ENCODE peak calls at places on chromosomes 3 and 15, in eight cellular contexts. U is breast epithelium, P is lower lobe of right lung, H is H9, M is prostate gland, L is spleen, K is A549, F is colonic mucosa. Z is an unnamed sample.

GRCh38 chr3:43096761-43097160 is 9.1 kb downstream of the POMGNT2 start:
- DNase-seq in P (no peak), K (no peak), F (no peak), H (no peak), L (no peak), M (no peak), U (no peak), Z (no peak)

GRCh38 chr15:99989095-99989494 is 255.9 kb upstream of the LYSMD4 start:
- DNase-seq in F (no peak), P (no peak), U (no peak), L (peak), K (no peak), H (no peak), M (no peak), Z (no peak)

GRCh38 chr3:195030791-195031321 is 240.1 kb downstream of the XXYLT1 start:
- DNase-seq in U (no peak), P (no peak), F (no peak), H (no peak), L (no peak), M (peak), K (peak), Z (peak)

GRCh38 chr3:70224337-70224736 is 88.1 kb downstream of the MDFIC2 start:
- DNase-seq in L (no peak), P (no peak), H (no peak), F (no peak), K (no peak), M (no peak), U (no peak), Z (no peak)

GRCh38 chr15:91258436-91258779 is 158.4 kb downstream of the SV2B start:
- DNase-seq in L (no peak), F (no peak), K (peak), U (no peak), M (no peak), P (no peak), H (peak), Z (no peak)

GRCh38 chr3:57335273-57335938 is 42.9 kb upstream of the ASB14 start:
- DNase-seq in F (no peak), P (no peak), M (no peak), U (no peak), K (no peak), H (no peak), L (no peak), Z (no peak)

GRCh38 chr3:4716731-4717362 is 223.7 kb downstream of the ITPR1 start:
- DNase-seq in K (no peak), M (no peak), L (no peak), U (no peak), P (no peak), H (no peak), F (no peak), Z (no peak)

GRCh38 chr15:74213858-74214284 is 11.3 kb upstream of the STRA6 start:
- DNase-seq in M (no peak), U (no peak), H (peak), F (no peak), L (no peak), P (no peak), K (no peak), Z (no peak)

GRCh38 chr3:2967851-2968250 is 142.3 kb downstream of the IL5RA start:
- DNase-seq in M (no peak), U (no peak), L (no peak), K (no peak), F (no peak), H (no peak), P (no peak), Z (no peak)

GRCh38 chr3:136149569-136150136 is 46.5 kb downstream of the MSL2 start:
- DNase-seq in H (no peak), K (no peak), P (no peak), L (no peak), M (no peak), F (no peak), U (no peak), Z (no peak)

GRCh38 chr15:20340331-20340811 is 201.2 kb downstream of the GOLGA6L6 start:
- DNase-seq in M (peak), P (peak), U (peak), F (no peak), H (peak), L (peak), K (no peak), Z (no peak)

GRCh38 chr3:187735837-187736236 is 9.4 kb downstream of the BCL6 start:
- DNase-seq in H (no peak), P (no peak), F (no peak), L (no peak), U (peak), M (no peak), K (no peak), Z (no peak)

GRCh38 chr15:71629761-71630499 is 180.4 kb upstream of the NR2E3 start:
- DNase-seq in F (no peak), M (no peak), P (no peak), H (no peak), L (no peak), U (no peak), K (no peak), Z (no peak)

GRCh38 chr3:173008978-173009377 is 132.1 kb downstream of the SPATA16 start:
- DNase-seq in U (no peak), K (no peak), M (no peak), H (peak), P (no peak), F (no peak), L (no peak), Z (no peak)

GRCh38 chr3:52036829-52037228 is 19.5 kb downstream of the DUSP7 start:
- DNase-seq in M (no peak), H (peak), F (no peak), K (no peak), P (no peak), U (no peak), L (no peak), Z (no peak)

GRCh38 chr3:63918321-63918720 is 6.1 kb upstream of the SCAANT1 start:
- DNase-seq in P (no peak), H (no peak), U (no peak), F (no peak), K (no peak), L (no peak), M (no peak), Z (no peak)

GRCh38 chr3:105533955-105534354 is 167.2 kb downstream of the ALCAM start:
- DNase-seq in K (no peak), M (no peak), L (no peak), H (no peak), U (no peak), P (no peak), F (no peak), Z (no peak)

GRCh38 chr3:50487181-50487580 is 16.3 kb downstream of the CACNA2D2 start:
- DNase-seq in K (peak), F (no peak), P (no peak), U (no peak), H (no peak), L (no peak), M (no peak), Z (no peak)

GRCh38 chr3:134852893-134853351 is 57.9 kb downstream of the EPHB1 start:
- DNase-seq in K (no peak), H (no peak), L (peak), F (no peak), P (no peak), U (no peak), M (no peak), Z (no peak)

GRCh38 chr15:91867581-91868026 is 14.1 kb downstream of the SLCO3A1 start:
- DNase-seq in P (peak), M (peak), L (peak), F (peak), H (peak), U (peak), K (peak), Z (peak)

GRCh38 chr3:38227989-38228388 is 37.6 kb upstream of the SLC22A13 start:
- DNase-seq in L (no peak), K (no peak), U (no peak), H (no peak), M (no peak), F (no peak), P (no peak), Z (peak)

GRCh38 chr3:168165390-168166269 is 69.9 kb upstream of the GOLIM4 start:
- DNase-seq in P (no peak), M (peak), K (peak), L (no peak), F (peak), U (peak), H (peak), Z (peak)

GRCh38 chr3:18812316-18812715 is 336.0 kb upstream of the KCNH8 start:
- DNase-seq in H (no peak), F (no peak), P (no peak), L (no peak), U (no peak), M (no peak), K (no peak), Z (no peak)

GRCh38 chr15:59191855-59192237 is 14.8 kb upstream of the LDHAL6B start:
- DNase-seq in L (no peak), K (peak), H (no peak), P (no peak), U (no peak), F (no peak), M (no peak), Z (peak)

GRCh38 chr3:57985176-57985976 is 22.8 kb upstream of the FLNB start:
- DNase-seq in L (no peak), M (peak), H (no peak), U (no peak), P (no peak), F (no peak), K (no peak), Z (no peak)

GRCh38 chr3:72336821-72337479 is 511.3 kb downstream of the SHQ1 start:
- DNase-seq in P (peak), K (no peak), U (peak), M (peak), L (peak), H (peak), F (peak), Z (peak)

GRCh38 chr3:71838406-71838805 is 53.5 kb upstream of the PROK2 start:
- DNase-seq in H (no peak), L (no peak), M (no peak), K (no peak), P (no peak), U (no peak), F (no peak), Z (no peak)

GRCh38 chr3:160796813-160797164 is 40.8 kb downstream of the PPM1L start:
- DNase-seq in U (no peak), F (peak), L (no peak), M (peak), K (no peak), P (no peak), H (no peak), Z (no peak)

GRCh38 chr3:179149951-179150350 is 1.8 kb downstream of the PIK3CA start:
- DNase-seq in F (no peak), P (no peak), K (no peak), H (no peak), M (no peak), U (no peak), L (no peak), Z (no peak)

GRCh38 chr15:90648137-90649070 is 68.7 kb upstream of the BLM start:
- DNase-seq in L (no peak), H (no peak), M (peak), U (peak), K (peak), F (peak), P (peak), Z (peak)

GRCh38 chr3:24493951-24494615 is 567 bp downstream of the THRB start:
- DNase-seq in H (peak), M (peak), P (peak), U (peak), F (peak), K (peak), L (peak), Z (peak)

GRCh38 chr15:67107014-67107812 is 41.8 kb downstream of the SMAD3 start:
- DNase-seq in M (peak), H (no peak), P (peak), F (peak), U (no peak), K (peak), L (peak), Z (peak)

GRCh38 chr3:187677604-187678003 is 7.4 kb upstream of the SST start:
- DNase-seq in F (no peak), P (no peak), H (no peak), L (no peak), K (no peak), M (no peak), U (no peak), Z (no peak)

GRCh38 chr15:76235186-76235826 is 76.0 kb downstream of the ETFA start:
- DNase-seq in K (peak), H (no peak), L (no peak), U (no peak), M (no peak), P (no peak), F (no peak), Z (peak)

GRCh38 chr15:66774001-66774814 is 72.2 kb downstream of the SMAD6 start:
- DNase-seq in U (peak), P (peak), F (peak), L (peak), K (peak), H (peak), M (peak), Z (peak)

GRCh38 chr3:52178537-52178936 is 19.4 kb upstream of the ALAS1 start:
- DNase-seq in H (no peak), M (no peak), F (no peak), L (peak), P (no peak), K (no peak), U (no peak), Z (no peak)

GRCh38 chr15:26453914-26454313 is 319.0 kb downstream of the GABRB3 start:
- DNase-seq in U (no peak), F (no peak), K (no peak), L (no peak), P (no peak), M (no peak), H (peak), Z (no peak)

GRCh38 chr15:83285979-83286553 is 1.6 kb upstream of the BNC1 start:
- DNase-seq in H (no peak), M (no peak), F (no peak), U (no peak), P (no peak), L (no peak), K (peak), Z (peak)

GRCh38 chr3:192684151-192684550 is 43.2 kb downstream of the FGF12 start:
- DNase-seq in F (no peak), M (no peak), K (no peak), P (no peak), H (no peak), U (no peak), L (no peak), Z (no peak)

GRCh38 chr3:29871087-29871486 is 590.2 kb downstream of the RBMS3 start:
- DNase-seq in P (no peak), M (no peak), F (no peak), U (no peak), H (no peak), L (no peak), K (no peak), Z (no peak)
- TF ChIP-seq CTCF in P (no peak), M (no peak), F (no peak), U (no peak), H (no peak), L (no peak), K (no peak), Z (no peak)

GRCh38 chr3:45993421-45994027 is 2.1 kb downstream of the FYCO1 start:
- DNase-seq in F (no peak), U (no peak), P (no peak), K (no peak), M (no peak), H (no peak), L (no peak), Z (no peak)
- H3K27ac ChIP-seq in F (peak), U (peak), P (peak), K (no peak), M (no peak), H (no peak), L (no peak), Z (no peak)

DNA sequence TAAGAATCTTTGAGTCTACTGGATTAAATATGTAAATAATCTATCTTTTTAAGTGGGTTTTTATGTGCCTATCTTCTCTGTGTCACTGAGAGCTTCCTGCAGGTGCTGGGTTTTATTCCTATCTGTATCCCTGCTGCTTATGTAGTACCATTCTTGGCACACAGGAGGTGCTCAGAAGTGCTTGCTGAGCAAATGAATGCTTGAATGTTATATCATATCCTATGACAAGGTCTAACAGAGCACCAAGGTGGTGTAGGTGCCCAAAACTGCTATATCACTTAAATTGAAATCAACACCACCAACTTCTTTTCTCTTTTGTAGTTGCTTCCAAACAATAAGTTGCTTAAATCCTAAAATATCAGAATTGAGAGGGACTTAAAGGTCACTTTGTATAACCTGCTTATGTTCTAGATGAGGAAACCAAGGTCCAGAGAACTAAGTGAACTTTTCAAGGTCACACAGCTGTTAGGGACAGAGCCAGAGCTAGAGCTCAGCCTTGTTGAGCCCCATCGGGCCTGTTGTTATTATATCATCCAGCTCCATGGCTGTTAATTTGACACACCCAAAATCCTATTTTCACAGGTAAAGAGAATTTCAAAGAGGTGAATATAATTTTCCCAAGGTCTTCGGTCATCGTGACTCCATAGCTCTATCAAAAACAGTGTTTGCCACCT is 46.0 kb downstream of the CCNL1 start:
- DNase-seq in H (no peak), K (no peak), F (no peak), U (no peak), P (no peak), L (no peak), M (no peak), Z (no peak)
- TF ChIP-seq CTCF in H (peak), K (no peak), F (no peak), U (no peak), P (no peak), L (no peak), M (no peak), Z (no peak)

GRCh38 chr15:32870240-32871033 is 152.6 kb downstream of the GREM1 start:
- DNase-seq in H (no peak), U (no peak), P (no peak), K (no peak), F (no peak), M (no peak), L (no peak), Z (peak)
- H3K27ac ChIP-seq in H (no peak), U (no peak), P (no peak), K (peak), F (no peak), M (no peak), L (no peak), Z (no peak)

GRCh38 chr15:37767841-37768455 is 166.5 kb upstream of the TMCO5A start:
- DNase-seq in P (no peak), K (no peak), H (no peak), M (no peak), U (no peak), L (no peak), F (no peak), Z (no peak)

GRCh38 chr15:37774961-37775360 is 159.5 kb upstream of the TMCO5A start:
- DNase-seq in M (no peak), F (no peak), P (no peak), L (no peak), K (no peak), H (no peak), U (no peak), Z (no peak)

GRCh38 chr15:37777006-37777405 is 157.4 kb upstream of the TMCO5A start:
- DNase-seq in M (no peak), P (no peak), L (no peak), H (no peak), F (no peak), U (no peak), K (no peak), Z (no peak)

GRCh38 chr15:37773111-37773860 is 161.2 kb upstream of the TMCO5A start:
- DNase-seq in H (no peak), P (no peak), F (no peak), K (no peak), L (no peak), M (no peak), U (no peak), Z (no peak)

DNA sequence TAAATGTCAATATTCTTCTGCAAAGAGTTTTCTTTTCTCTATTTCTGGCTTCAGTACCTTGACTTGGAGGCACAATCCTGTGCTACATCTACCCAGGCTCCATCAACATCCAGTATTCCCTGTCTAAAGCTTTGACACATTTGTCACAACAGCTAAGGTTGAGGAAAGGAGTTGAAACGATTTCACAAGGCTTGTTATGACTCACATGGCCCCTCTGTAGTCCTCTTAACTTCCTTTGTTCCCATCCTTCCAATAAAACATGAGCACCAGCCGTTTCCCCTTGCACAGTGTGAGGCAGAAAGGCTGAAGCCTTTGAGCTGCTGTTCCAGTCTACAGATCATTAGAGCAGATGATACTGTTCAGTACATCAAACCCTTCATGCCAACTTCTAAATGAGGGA is 163.0 kb upstream of the TMCO5A start:
- DNase-seq in U (no peak), P (no peak), L (no peak), K (no peak), F (no peak), H (no peak), M (no peak), Z (no peak)
- TF ChIP-seq CTCF in U (no peak), P (no peak), L (no peak), K (no peak), F (no peak), H (no peak), M (no peak), Z (no peak)

GRCh38 chr3:141738636-141739363 is 702 bp downstream of the RNF7 start:
- DNase-seq in F (peak), L (no peak), H (no peak), K (peak), M (peak), U (no peak), P (no peak), Z (peak)

GRCh38 chr3:141735176-141735575 is 2.9 kb upstream of the RNF7 start:
- DNase-seq in H (no peak), K (no peak), U (no peak), F (no peak), M (no peak), P (no peak), L (no peak), Z (no peak)

GRCh38 chr3:141735789-141736465 is 2.2 kb upstream of the RNF7 start:
- DNase-seq in P (no peak), K (no peak), L (no peak), U (no peak), F (no peak), M (no peak), H (no peak), Z (no peak)

GRCh38 chr3:141737828-141738635 is at the start of gene RNF7:
- DNase-seq in F (peak), H (peak), K (peak), L (peak), M (peak), U (peak), P (peak), Z (peak)

GRCh38 chr3:141737108-141737507 is 990 bp upstream of the RNF7 start:
- DNase-seq in P (no peak), L (peak), F (no peak), M (no peak), U (no peak), H (no peak), K (no peak), Z (no peak)
- H3K27ac ChIP-seq in P (no peak), L (peak), F (no peak), M (no peak), U (peak), H (no peak), K (no peak), Z (no peak)